ENCODE peak calls at places on chromosomes 5 and 9, in six cellular contexts. One of them, this sample, is unnamed. For H3K4me1, the result is how much of the 10 kb centered on the place peaks cover.

GRCh38 chr5:50958852-50959457 is 292.5 kb downstream of the PARP8 start:
- DNase-seq in A673: peak
- DNase-seq in upper lobe of right lung: no peak
- DNase-seq in mesendoderm: peak
- DNase-seq in CD8-positive, alpha-beta T cell: no peak
- DNase-seq in spleen: no peak
- DNase-seq in this sample: no peak

GRCh38 chr9:109320338-109320733 is 523 bp downstream of the EPB41L4B start:
- DNase-seq in A673: no peak
- DNase-seq in upper lobe of right lung: no peak
- DNase-seq in mesendoderm: peak
- DNase-seq in CD8-positive, alpha-beta T cell: no peak
- DNase-seq in spleen: no peak
- DNase-seq in this sample: no peak

GRCh38 chr9:20319641-20320337 is 302.5 kb downstream of the MLLT3 start:
- DNase-seq in A673: no peak
- DNase-seq in upper lobe of right lung: no peak
- DNase-seq in mesendoderm: peak
- DNase-seq in CD8-positive, alpha-beta T cell: no peak
- DNase-seq in spleen: no peak
- DNase-seq in this sample: peak

GRCh38 chr5:14806452-14806851 is 65.1 kb downstream of the ANKH start:
- DNase-seq in A673: no peak
- DNase-seq in upper lobe of right lung: no peak
- DNase-seq in mesendoderm: no peak
- DNase-seq in CD8-positive, alpha-beta T cell: no peak
- DNase-seq in spleen: no peak
- DNase-seq in this sample: no peak

GRCh38 chr5:2187687-2188086 is 305.0 kb upstream of the IRX4 start:
- DNase-seq in A673: no peak
- DNase-seq in upper lobe of right lung: no peak
- DNase-seq in mesendoderm: no peak
- DNase-seq in CD8-positive, alpha-beta T cell: peak
- DNase-seq in spleen: peak
- DNase-seq in this sample: no peak

GRCh38 chr5:14305045-14305444 is 161.9 kb downstream of the TRIO start:
- DNase-seq in A673: no peak
- DNase-seq in upper lobe of right lung: no peak
- DNase-seq in mesendoderm: no peak
- DNase-seq in CD8-positive, alpha-beta T cell: no peak
- DNase-seq in spleen: no peak
- DNase-seq in this sample: peak

GRCh38 chr5:61347088-61347487 is 15.0 kb downstream of the ZSWIM6 start:
- DNase-seq in A673: peak
- DNase-seq in upper lobe of right lung: no peak
- DNase-seq in mesendoderm: no peak
- DNase-seq in CD8-positive, alpha-beta T cell: no peak
- DNase-seq in spleen: no peak
- DNase-seq in this sample: no peak

GRCh38 chr5:40394715-40395114 is 285.0 kb upstream of the PTGER4 start:
- DNase-seq in A673: no peak
- DNase-seq in upper lobe of right lung: no peak
- DNase-seq in mesendoderm: no peak
- DNase-seq in CD8-positive, alpha-beta T cell: no peak
- DNase-seq in spleen: no peak
- DNase-seq in this sample: no peak

GRCh38 chr9:114302727-114303126 is 20.2 kb upstream of the ORM1 start:
- DNase-seq in A673: no peak
- DNase-seq in upper lobe of right lung: peak
- DNase-seq in mesendoderm: no peak
- DNase-seq in CD8-positive, alpha-beta T cell: peak
- DNase-seq in spleen: peak
- DNase-seq in this sample: no peak

GRCh38 chr5:134003064-134003956 is 1.5 kb downstream of the VDAC1 start:
- DNase-seq in A673: no peak
- DNase-seq in upper lobe of right lung: peak
- DNase-seq in mesendoderm: no peak
- DNase-seq in CD8-positive, alpha-beta T cell: no peak
- DNase-seq in spleen: peak
- DNase-seq in this sample: no peak

GRCh38 chr5:132546108-132546507 is 2.8 kb upstream of the IL5 start:
- DNase-seq in A673: no peak
- DNase-seq in upper lobe of right lung: no peak
- DNase-seq in mesendoderm: no peak
- DNase-seq in CD8-positive, alpha-beta T cell: no peak
- DNase-seq in spleen: no peak
- DNase-seq in this sample: no peak

GRCh38 chr5:128613111-128613510 is 75.1 kb upstream of the FBN2 start:
- DNase-seq in A673: no peak
- DNase-seq in upper lobe of right lung: no peak
- DNase-seq in mesendoderm: no peak
- DNase-seq in CD8-positive, alpha-beta T cell: no peak
- DNase-seq in spleen: no peak
- DNase-seq in this sample: no peak

GRCh38 chr9:134957945-134958227 is 40.2 kb upstream of the FCN1 start:
- DNase-seq in A673: no peak
- DNase-seq in upper lobe of right lung: no peak
- DNase-seq in mesendoderm: no peak
- DNase-seq in CD8-positive, alpha-beta T cell: no peak
- DNase-seq in spleen: no peak
- DNase-seq in this sample: no peak

GRCh38 chr5:97163360-97163764 is 19.7 kb downstream of the RIOK2 start:
- DNase-seq in A673: peak
- DNase-seq in upper lobe of right lung: no peak
- DNase-seq in mesendoderm: peak
- DNase-seq in CD8-positive, alpha-beta T cell: no peak
- DNase-seq in spleen: no peak
- DNase-seq in this sample: no peak

GRCh38 chr9:4301302-4301701 is 1.4 kb upstream of the GLIS3 start:
- DNase-seq in A673: no peak
- DNase-seq in upper lobe of right lung: no peak
- DNase-seq in mesendoderm: no peak
- DNase-seq in CD8-positive, alpha-beta T cell: no peak
- DNase-seq in spleen: no peak
- DNase-seq in this sample: no peak

GRCh38 chr5:43540746-43541145 is 16.1 kb downstream of the PAIP1 start:
- DNase-seq in A673: no peak
- DNase-seq in upper lobe of right lung: no peak
- DNase-seq in mesendoderm: no peak
- DNase-seq in CD8-positive, alpha-beta T cell: no peak
- DNase-seq in spleen: no peak
- DNase-seq in this sample: no peak

GRCh38 chr5:143552680-143553079 is 149.2 kb upstream of the NR3C1 start:
- DNase-seq in A673: no peak
- DNase-seq in upper lobe of right lung: no peak
- DNase-seq in mesendoderm: no peak
- DNase-seq in CD8-positive, alpha-beta T cell: no peak
- DNase-seq in spleen: no peak
- DNase-seq in this sample: no peak

GRCh38 chr9:133106511-133107244 is 14.4 kb downstream of the RALGDS start:
- DNase-seq in A673: no peak
- DNase-seq in upper lobe of right lung: peak
- DNase-seq in mesendoderm: no peak
- DNase-seq in CD8-positive, alpha-beta T cell: no peak
- DNase-seq in spleen: peak
- DNase-seq in this sample: no peak

GRCh38 chr9:89802809-89803355 is 198.1 kb downstream of the GADD45G start:
- DNase-seq in A673: no peak
- DNase-seq in upper lobe of right lung: no peak
- DNase-seq in mesendoderm: no peak
- DNase-seq in CD8-positive, alpha-beta T cell: no peak
- DNase-seq in spleen: no peak
- DNase-seq in this sample: no peak

DNA sequence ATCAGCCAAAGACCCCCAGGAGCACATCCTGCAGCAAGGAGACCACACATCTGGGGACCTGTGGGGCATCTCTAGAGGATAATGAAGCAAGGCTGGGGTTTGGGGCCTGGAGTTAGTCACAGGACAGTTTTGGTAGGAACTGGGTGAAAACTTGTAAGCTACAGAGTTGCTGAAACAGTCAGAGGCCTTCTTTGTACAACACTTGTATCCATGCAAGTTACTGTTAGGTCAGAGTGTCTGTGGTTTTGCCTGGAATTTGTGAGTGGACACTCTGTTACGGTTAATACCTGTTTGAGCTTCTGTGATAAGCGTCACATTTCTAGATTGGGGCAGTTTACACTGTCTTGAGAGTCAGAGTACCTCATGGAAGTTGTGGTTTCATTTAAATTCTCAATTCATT is 22.6 kb upstream of the ASPN start:
- DNase-seq in A673: no peak
- DNase-seq in upper lobe of right lung: no peak
- DNase-seq in mesendoderm: no peak
- DNase-seq in CD8-positive, alpha-beta T cell: no peak
- DNase-seq in spleen: no peak
- DNase-seq in this sample: no peak
- H3K4me1 ChIP-seq in A673: under half
- H3K4me1 ChIP-seq in upper lobe of right lung: under half
- H3K4me1 ChIP-seq in mesendoderm: under half
- H3K4me1 ChIP-seq in CD8-positive, alpha-beta T cell: under half
- H3K4me1 ChIP-seq in spleen: under half
- H3K4me1 ChIP-seq in this sample: under half

DNA sequence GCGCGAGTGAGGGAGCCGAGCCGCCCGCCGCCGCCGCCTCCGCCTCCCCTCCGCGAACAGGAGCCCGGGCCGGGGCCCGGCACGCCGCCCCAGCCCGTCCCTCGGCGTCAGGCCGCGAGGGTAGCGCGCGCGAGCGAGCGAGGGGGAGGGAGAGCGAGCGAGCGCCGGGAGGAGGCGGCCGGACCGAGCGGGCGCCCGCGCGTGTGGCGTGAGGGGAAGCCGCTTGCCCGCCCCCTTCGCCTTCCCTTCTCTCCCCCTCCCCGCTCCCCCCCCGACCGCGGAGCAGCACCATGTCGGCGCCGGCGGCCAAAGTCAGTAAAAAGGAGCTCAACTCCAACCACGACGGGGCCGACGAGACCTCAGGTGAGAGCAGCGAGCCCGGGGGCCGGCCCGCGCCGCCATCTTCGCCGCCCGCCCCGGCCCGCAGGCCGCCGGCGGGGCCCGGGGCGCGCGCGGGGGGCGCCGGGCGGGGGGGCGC is 310 bp downstream of the SET start:
- DNase-seq in A673: no peak
- DNase-seq in upper lobe of right lung: no peak
- DNase-seq in mesendoderm: no peak
- DNase-seq in CD8-positive, alpha-beta T cell: no peak
- DNase-seq in spleen: no peak
- DNase-seq in this sample: no peak
- H3K4me1 ChIP-seq in A673: under half
- H3K4me1 ChIP-seq in upper lobe of right lung: under half
- H3K4me1 ChIP-seq in mesendoderm: under half
- H3K4me1 ChIP-seq in CD8-positive, alpha-beta T cell: half or more
- H3K4me1 ChIP-seq in spleen: half or more
- H3K4me1 ChIP-seq in this sample: under half

GRCh38 chr5:76210946-76211345 is 127.8 kb downstream of the SV2C start:
- DNase-seq in A673: no peak
- DNase-seq in upper lobe of right lung: no peak
- DNase-seq in mesendoderm: no peak
- DNase-seq in CD8-positive, alpha-beta T cell: no peak
- DNase-seq in spleen: no peak
- DNase-seq in this sample: no peak

GRCh38 chr5:76221311-76221710 is 138.1 kb downstream of the SV2C start:
- DNase-seq in A673: peak
- DNase-seq in upper lobe of right lung: no peak
- DNase-seq in mesendoderm: no peak
- DNase-seq in CD8-positive, alpha-beta T cell: no peak
- DNase-seq in spleen: no peak
- DNase-seq in this sample: no peak

GRCh38 chr5:76219636-76220035 is 136.5 kb downstream of the SV2C start:
- DNase-seq in A673: peak
- DNase-seq in upper lobe of right lung: no peak
- DNase-seq in mesendoderm: peak
- DNase-seq in CD8-positive, alpha-beta T cell: no peak
- DNase-seq in spleen: no peak
- DNase-seq in this sample: no peak

GRCh38 chr5:76222318-76222717 is 139.1 kb downstream of the SV2C start:
- DNase-seq in A673: no peak
- DNase-seq in upper lobe of right lung: no peak
- DNase-seq in mesendoderm: no peak
- DNase-seq in CD8-positive, alpha-beta T cell: no peak
- DNase-seq in spleen: no peak
- DNase-seq in this sample: no peak

GRCh38 chr5:76216748-76217147 is 133.6 kb downstream of the SV2C start:
- DNase-seq in A673: no peak
- DNase-seq in upper lobe of right lung: no peak
- DNase-seq in mesendoderm: no peak
- DNase-seq in CD8-positive, alpha-beta T cell: no peak
- DNase-seq in spleen: no peak
- DNase-seq in this sample: no peak
- H3K4me1 ChIP-seq in A673: under half
- H3K4me1 ChIP-seq in upper lobe of right lung: under half
- H3K4me1 ChIP-seq in mesendoderm: under half
- H3K4me1 ChIP-seq in CD8-positive, alpha-beta T cell: under half
- H3K4me1 ChIP-seq in spleen: under half
- H3K4me1 ChIP-seq in this sample: under half

GRCh38 chr5:172681421-172681820 is 40.4 kb downstream of the NEURL1B start:
- DNase-seq in A673: no peak
- DNase-seq in upper lobe of right lung: no peak
- DNase-seq in mesendoderm: no peak
- DNase-seq in CD8-positive, alpha-beta T cell: no peak
- DNase-seq in spleen: no peak
- DNase-seq in this sample: no peak
- H3K4me1 ChIP-seq in A673: under half
- H3K4me1 ChIP-seq in upper lobe of right lung: under half
- H3K4me1 ChIP-seq in mesendoderm: under half
- H3K4me1 ChIP-seq in CD8-positive, alpha-beta T cell: under half
- H3K4me1 ChIP-seq in spleen: under half
- H3K4me1 ChIP-seq in this sample: under half

GRCh38 chr5:173857231-173857630 is 30.9 kb upstream of the CPEB4 start:
- DNase-seq in A673: no peak
- DNase-seq in upper lobe of right lung: no peak
- DNase-seq in mesendoderm: no peak
- DNase-seq in CD8-positive, alpha-beta T cell: no peak
- DNase-seq in spleen: no peak
- DNase-seq in this sample: no peak
- H3K4me1 ChIP-seq in A673: under half
- H3K4me1 ChIP-seq in upper lobe of right lung: under half
- H3K4me1 ChIP-seq in mesendoderm: under half
- H3K4me1 ChIP-seq in CD8-positive, alpha-beta T cell: under half
- H3K4me1 ChIP-seq in spleen: under half
- H3K4me1 ChIP-seq in this sample: under half